ENCODE peak calls at places on chromosome 21, in eight cellular contexts. J is right cardiac atrium; T is M059J; L is activated naive CD4-positive, alpha-beta T cell treated with Interleukin-2 at 50 U/mL for 16 hours; W is neural progenitor cell; C is activated CD8-positive, alpha-beta memory T cell treated with anti-CD3 and anti-CD28 coated beads, Interleukin-2, amount 50 U/mL, for 48 hours; D is stomach; M is cardiac fibroblast. Q is an unnamed sample.
A peak's percentile ranks its signal among the peaks of the same experiment; 100 is the strongest.

GRCh38 chr21:34027727-34028461 is 45.5 kb upstream of the MRPS6 start:
- DNase-seq in L (no peak), C (no peak), T (peak; percentile 63), W (no peak), J (no peak), D (no peak), M (no peak), Q (no peak)

GRCh38 chr21:40687625-40688024 is 159.3 kb downstream of the DSCAM start:
- DNase-seq in J (no peak), D (no peak), C (no peak), W (no peak), L (no peak), M (no peak), T (no peak), Q (no peak)

GRCh38 chr21:34567574-34567973 is 47.3 kb downstream of the RCAN1 start:
- DNase-seq in C (no peak), D (no peak), J (no peak), M (no peak), T (no peak), L (no peak), W (no peak), Q (no peak)

GRCh38 chr21:26096972-26097371 is 73.6 kb downstream of the APP start:
- DNase-seq in M (no peak), T (no peak), J (no peak), L (no peak), W (peak; percentile 26), D (no peak), C (no peak), Q (no peak)

GRCh38 chr21:46264690-46265144 is 20.7 kb downstream of the MCM3AP start:
- DNase-seq in W (no peak), M (no peak), C (no peak), J (peak; percentile 63), L (no peak), T (no peak), D (no peak), Q (no peak)

GRCh38 chr21:36260802-36261201 is 59.2 kb upstream of the MORC3 start:
- DNase-seq in D (no peak), J (no peak), T (no peak), M (no peak), C (no peak), L (no peak), W (no peak), Q (no peak)

GRCh38 chr21:42787613-42788012 is 91.7 kb downstream of the WDR4 start:
- DNase-seq in T (no peak), L (no peak), M (no peak), J (no peak), D (no peak), W (no peak), C (no peak), Q (no peak)

GRCh38 chr21:45391743-45392079 is 13.3 kb upstream of the COL18A1 start:
- DNase-seq in J (no peak), D (no peak), C (no peak), L (no peak), M (no peak), T (no peak), W (no peak), Q (no peak)

GRCh38 chr21:31559368-31560119 is 99.9 kb upstream of the SOD1 start:
- DNase-seq in W (peak; percentile 98), J (peak; percentile 97), M (peak; percentile 97), D (peak; percentile 90), T (no peak), C (peak; percentile 97), L (peak; percentile 93), Q (peak; percentile 45)

GRCh38 chr21:15735409-15735808 is 5.6 kb downstream of the USP25 start:
- DNase-seq in L (no peak), T (no peak), W (no peak), J (no peak), M (no peak), C (no peak), D (no peak), Q (no peak)

GRCh38 chr21:31630062-31630711 is 29.3 kb upstream of the SOD1 start:
- DNase-seq in J (no peak), C (no peak), T (peak; percentile 98), L (no peak), W (no peak), D (peak; percentile 84), M (peak; percentile 93), Q (no peak)

GRCh38 chr21:37452222-37452621 is 85.6 kb downstream of the DYRK1A start:
- DNase-seq in D (no peak), J (peak; percentile 51), L (no peak), C (no peak), T (peak; percentile 93), W (no peak), M (peak; percentile 83), Q (peak; percentile 76)

GRCh38 chr21:42233067-42233981 is 14.4 kb downstream of the ABCG1 start:
- DNase-seq in L (peak; percentile 81), W (no peak), J (peak; percentile 89), M (peak; percentile 77), T (peak; percentile 10), D (peak; percentile 62), C (peak; percentile 85), Q (peak; percentile 95)

GRCh38 chr21:44868707-44869106 is 4.8 kb downstream of the PTTG1IP start:
- DNase-seq in C (no peak), W (no peak), T (no peak), J (no peak), L (no peak), M (no peak), D (no peak), Q (no peak)

GRCh38 chr21:43911015-43911934 is 46.3 kb downstream of the AGPAT3 start:
- DNase-seq in M (peak; percentile 11), T (no peak), W (no peak), J (peak; percentile 63), D (no peak), C (no peak), L (no peak), Q (no peak)

GRCh38 chr21:45818276-45818903 is 163.2 kb upstream of the COL6A1 start:
- DNase-seq in T (peak; percentile 88), D (no peak), M (peak; percentile 72), C (peak; percentile 58), W (no peak), J (no peak), L (peak; percentile 7), Q (no peak)

GRCh38 chr21:37435120-37435519 is 68.5 kb downstream of the DYRK1A start:
- DNase-seq in C (no peak), M (peak; percentile 96), D (no peak), J (peak; percentile 57), L (peak; percentile 29), W (peak; percentile 88), T (peak; percentile 45), Q (peak; percentile 51)

GRCh38 chr21:26849428-26850115 is 4.4 kb upstream of the ADAMTS1 start:
- DNase-seq in J (no peak), T (peak; percentile 73), C (no peak), D (no peak), M (peak; percentile 84), L (no peak), W (peak; percentile 74), Q (no peak)

GRCh38 chr21:27804515-27804914 is 837.6 kb upstream of the ADAMTS5 start:
- DNase-seq in T (no peak), J (no peak), C (no peak), D (no peak), M (no peak), W (peak; percentile 21), L (no peak), Q (no peak)

GRCh38 chr21:44800103-44800502 is 1.5 kb downstream of the UBE2G2 start:
- DNase-seq in C (no peak), T (no peak), W (peak; percentile 52), D (peak; percentile 38), M (peak; percentile 69), L (peak; percentile 14), J (no peak), Q (no peak)

GRCh38 chr21:36385909-36386642 is 884 bp downstream of the CHAF1B start:
- DNase-seq in C (no peak), L (no peak), W (peak; percentile 11), M (no peak), J (no peak), T (peak; percentile 19), D (no peak), Q (peak; percentile 63)

GRCh38 chr21:27953328-27954045 is 986.6 kb upstream of the ADAMTS5 start:
- DNase-seq in J (no peak), L (no peak), W (no peak), T (peak; percentile 9), C (no peak), M (no peak), D (no peak), Q (no peak)